ENCODE peak calls at places on chromosome 6, in four cellular contexts. One of them, this sample, is unnamed.

GRCh38 chr6:24506814-24507520 is 12.2 kb downstream of the ALDH5A1 start:
- DNase-seq in K562: no peak
- DNase-seq in HepG2: no peak
- DNase-seq in WTC11: no peak
- DNase-seq in this sample: no peak

GRCh38 chr6:69416739-69417138 is 380.1 kb downstream of the LMBRD1 start:
- DNase-seq in WTC11: no peak
- DNase-seq in HepG2: no peak
- DNase-seq in K562: no peak
- DNase-seq in this sample: no peak

GRCh38 chr6:40486576-40486975 is 100.6 kb downstream of the LRFN2 start:
- DNase-seq in K562: no peak
- DNase-seq in HepG2: no peak
- DNase-seq in WTC11: no peak
- DNase-seq in this sample: no peak

GRCh38 chr6:41779793-41780622 is at the start of gene FRS3:
- DNase-seq in K562: peak
- DNase-seq in WTC11: peak
- DNase-seq in HepG2: peak
- DNase-seq in this sample: peak

GRCh38 chr6:15066433-15067337 is 179.2 kb upstream of the JARID2 start:
- DNase-seq in WTC11: no peak
- DNase-seq in HepG2: no peak
- DNase-seq in K562: peak
- DNase-seq in this sample: no peak

GRCh38 chr6:11110921-11111768 is at the start of gene ERVFRD-1:
- DNase-seq in WTC11: no peak
- DNase-seq in K562: no peak
- DNase-seq in HepG2: no peak
- DNase-seq in this sample: no peak

GRCh38 chr6:571892-572291 is 85.0 kb downstream of the HUS1B start:
- DNase-seq in K562: no peak
- DNase-seq in WTC11: no peak
- DNase-seq in HepG2: no peak
- DNase-seq in this sample: no peak

GRCh38 chr6:125790403-125791150 is at the start of gene NCOA7:
- DNase-seq in K562: peak
- DNase-seq in HepG2: peak
- DNase-seq in WTC11: peak
- DNase-seq in this sample: peak

GRCh38 chr6:109172096-109172495 is 76.8 kb downstream of the CEP57L1 start:
- DNase-seq in HepG2: peak
- DNase-seq in K562: no peak
- DNase-seq in WTC11: no peak
- DNase-seq in this sample: no peak

GRCh38 chr6:151229401-151230276 is 10.1 kb upstream of the AKAP12 start:
- DNase-seq in K562: peak
- DNase-seq in HepG2: no peak
- DNase-seq in WTC11: no peak
- DNase-seq in this sample: no peak

GRCh38 chr6:130033999-130034814 is 15.8 kb downstream of the L3MBTL3 start:
- DNase-seq in WTC11: no peak
- DNase-seq in HepG2: no peak
- DNase-seq in K562: peak
- DNase-seq in this sample: peak

GRCh38 chr6:13593103-13593502 is 18.7 kb downstream of the SIRT5 start:
- DNase-seq in WTC11: no peak
- DNase-seq in HepG2: no peak
- DNase-seq in K562: no peak
- DNase-seq in this sample: no peak

GRCh38 chr6:100774681-100775080 is 106.4 kb downstream of the ASCC3 start:
- DNase-seq in HepG2: no peak
- DNase-seq in WTC11: no peak
- DNase-seq in K562: no peak
- DNase-seq in this sample: no peak

GRCh38 chr6:27720607-27721580 is 191.3 kb downstream of the OR2B2 start:
- DNase-seq in HepG2: peak
- DNase-seq in WTC11: peak
- DNase-seq in K562: peak
- DNase-seq in this sample: peak

GRCh38 chr6:25278557-25278913 is 639 bp upstream of the CARMIL1 start:
- DNase-seq in HepG2: no peak
- DNase-seq in WTC11: no peak
- DNase-seq in K562: no peak
- DNase-seq in this sample: no peak

GRCh38 chr6:5025911-5026819 is 22.3 kb upstream of the RPP40 start:
- DNase-seq in HepG2: peak
- DNase-seq in K562: peak
- DNase-seq in WTC11: peak
- DNase-seq in this sample: peak

GRCh38 chr6:112243861-112244415 is 10.4 kb downstream of the LAMA4 start:
- DNase-seq in HepG2: no peak
- DNase-seq in K562: no peak
- DNase-seq in WTC11: no peak
- DNase-seq in this sample: no peak

GRCh38 chr6:137867685-137868509 is 838 bp downstream of the TNFAIP3 start:
- DNase-seq in K562: no peak
- DNase-seq in HepG2: no peak
- DNase-seq in WTC11: peak
- DNase-seq in this sample: no peak

GRCh38 chr6:75275067-75275466 is 9.5 kb downstream of the TMEM30A start:
- DNase-seq in HepG2: peak
- DNase-seq in K562: no peak
- DNase-seq in WTC11: no peak
- DNase-seq in this sample: no peak

GRCh38 chr6:140355476-140355875 is 981.0 kb upstream of the CITED2 start:
- DNase-seq in HepG2: no peak
- DNase-seq in WTC11: no peak
- DNase-seq in K562: no peak
- DNase-seq in this sample: no peak

GRCh38 chr6:72624557-72625160 is 2.8 kb downstream of the KCNQ5 start:
- DNase-seq in K562: peak
- DNase-seq in WTC11: no peak
- DNase-seq in HepG2: no peak
- DNase-seq in this sample: peak

GRCh38 chr6:123962508-123962907 is 158.8 kb downstream of the NKAIN2 start:
- DNase-seq in WTC11: no peak
- DNase-seq in HepG2: peak
- DNase-seq in K562: no peak
- DNase-seq in this sample: no peak

DNA sequence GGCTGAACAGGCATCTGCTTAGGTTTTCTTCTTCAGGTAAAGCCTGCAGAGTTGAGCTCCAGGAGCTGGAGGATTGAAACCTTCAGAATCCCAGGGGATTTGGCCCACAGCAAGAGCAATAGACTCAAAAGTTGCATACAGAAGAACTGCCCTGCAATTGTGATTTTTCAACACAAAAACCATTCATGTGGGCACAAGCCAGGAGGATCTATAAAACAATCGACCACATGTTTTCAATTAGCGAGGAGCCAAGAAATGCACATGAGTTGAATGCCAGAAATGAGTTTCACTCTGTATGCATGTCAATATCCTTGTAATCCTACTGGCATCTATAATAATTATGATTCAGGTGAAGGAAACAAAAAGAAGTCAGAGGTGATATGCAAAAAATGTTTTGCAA is 576.4 kb downstream of the HDGFL1 start:
- DNase-seq in WTC11: no peak
- DNase-seq in K562: no peak
- DNase-seq in HepG2: no peak
- DNase-seq in this sample: no peak
- TF ChIP-seq ELF4 in WTC11: no peak
- TF ChIP-seq ELF4 in K562: no peak
- TF ChIP-seq ELF4 in HepG2: no peak
- TF ChIP-seq ELF4 in this sample: no peak

DNA sequence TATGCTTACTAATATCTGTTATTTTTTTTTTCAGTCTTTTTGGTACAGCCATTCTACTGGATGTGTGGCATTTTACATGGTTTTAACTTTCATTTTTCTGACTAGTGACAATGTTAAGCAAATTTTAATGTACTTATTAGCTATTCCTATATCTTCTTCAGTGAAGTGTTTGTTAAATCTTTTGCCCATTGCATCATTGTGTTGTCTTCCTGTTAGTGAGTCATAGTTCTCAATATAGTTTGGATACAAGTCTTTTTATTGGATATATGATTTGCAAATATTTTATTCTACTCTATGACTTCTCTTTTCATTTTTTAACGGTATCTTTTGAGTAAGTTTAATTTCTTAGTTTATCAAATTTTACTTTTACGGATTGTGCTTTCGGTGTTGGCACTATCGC is 519.4 kb downstream of the CDKAL1 start:
- DNase-seq in WTC11: no peak
- DNase-seq in HepG2: no peak
- DNase-seq in K562: no peak
- DNase-seq in this sample: no peak
- TF ChIP-seq ELF4 in WTC11: no peak
- TF ChIP-seq ELF4 in HepG2: no peak
- TF ChIP-seq ELF4 in K562: no peak
- TF ChIP-seq ELF4 in this sample: no peak

GRCh38 chr6:52573295-52573694 is 3.6 kb downstream of the TRAM2 start:
- DNase-seq in WTC11: no peak
- DNase-seq in HepG2: no peak
- DNase-seq in K562: no peak
- DNase-seq in this sample: no peak
- TF ChIP-seq ELF4 in WTC11: no peak
- TF ChIP-seq ELF4 in HepG2: no peak
- TF ChIP-seq ELF4 in K562: no peak
- TF ChIP-seq ELF4 in this sample: no peak

GRCh38 chr6:35067234-35067633 is 73.9 kb downstream of the TCP11 start:
- DNase-seq in K562: no peak
- DNase-seq in HepG2: no peak
- DNase-seq in WTC11: no peak
- DNase-seq in this sample: no peak
- TF ChIP-seq ELF4 in K562: no peak
- TF ChIP-seq ELF4 in HepG2: no peak
- TF ChIP-seq ELF4 in WTC11: no peak
- TF ChIP-seq ELF4 in this sample: no peak

GRCh38 chr6:94673251-94673650 is 904.1 kb upstream of the MANEA start:
- DNase-seq in WTC11: no peak
- DNase-seq in HepG2: no peak
- DNase-seq in K562: no peak
- DNase-seq in this sample: no peak

GRCh38 chr6:94670017-94670416 is 907.3 kb upstream of the MANEA start:
- DNase-seq in K562: no peak
- DNase-seq in WTC11: no peak
- DNase-seq in HepG2: no peak
- DNase-seq in this sample: no peak

DNA sequence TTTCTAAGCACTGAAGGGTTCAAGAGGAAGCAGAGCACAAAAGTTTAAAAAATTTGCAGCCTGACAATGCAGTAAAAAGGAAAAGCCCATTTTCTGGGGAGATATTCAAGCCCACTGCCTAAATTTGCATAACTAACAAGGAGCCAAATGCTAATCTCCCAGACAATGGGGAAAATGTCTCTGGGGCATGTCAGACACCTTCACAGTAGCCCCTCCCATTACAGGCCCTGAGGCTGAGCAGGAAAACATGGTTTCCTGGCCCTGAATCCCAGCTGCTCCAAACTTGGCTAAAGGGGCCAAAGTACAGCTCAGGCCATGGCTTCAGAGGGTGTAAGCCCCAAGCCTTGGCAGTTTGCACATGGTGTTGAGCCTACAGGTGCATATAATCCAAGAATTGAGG is 908.4 kb upstream of the MANEA start:
- DNase-seq in K562: no peak
- DNase-seq in WTC11: peak
- DNase-seq in HepG2: no peak
- DNase-seq in this sample: no peak
- TF ChIP-seq ELF4 in K562: no peak
- TF ChIP-seq ELF4 in WTC11: no peak
- TF ChIP-seq ELF4 in HepG2: no peak
- TF ChIP-seq ELF4 in this sample: no peak

GRCh38 chr6:7562769-7563168 is 21.3 kb downstream of the DSP start:
- DNase-seq in HepG2: no peak
- DNase-seq in WTC11: no peak
- DNase-seq in K562: no peak
- DNase-seq in this sample: no peak

GRCh38 chr6:7557652-7558051 is 16.2 kb downstream of the DSP start:
- DNase-seq in WTC11: no peak
- DNase-seq in K562: no peak
- DNase-seq in HepG2: no peak
- DNase-seq in this sample: no peak

GRCh38 chr6:7561153-7561964 is 19.9 kb downstream of the DSP start:
- DNase-seq in WTC11: no peak
- DNase-seq in HepG2: peak
- DNase-seq in K562: peak
- DNase-seq in this sample: no peak

GRCh38 chr6:7559196-7559595 is 17.7 kb downstream of the DSP start:
- DNase-seq in WTC11: no peak
- DNase-seq in K562: no peak
- DNase-seq in HepG2: no peak
- DNase-seq in this sample: no peak

GRCh38 chr6:7559651-7560385 is 18.3 kb downstream of the DSP start:
- DNase-seq in WTC11: no peak
- DNase-seq in HepG2: peak
- DNase-seq in K562: no peak
- DNase-seq in this sample: no peak
- TF ChIP-seq ELF4 in WTC11: no peak
- TF ChIP-seq ELF4 in HepG2: no peak
- TF ChIP-seq ELF4 in K562: no peak
- TF ChIP-seq ELF4 in this sample: no peak